ENCODE peak calls at places on chromosomes 3 and 15, in nine cellular contexts. One of them, this sample, is unnamed.

GRCh38 chr3:141797167-141797773 is 34.1 kb downstream of the GRK7 start:
- DNase-seq in NCI-H748 treated with DMSO at 0.1 percent for 48 hours: no peak
- DNase-seq in body of pancreas: peak; percentile 40
- DNase-seq in NCI-H1417: no peak
- DNase-seq in endothelial cell: peak; percentile 76
- DNase-seq in pulmonary artery endothelial cell: peak; percentile 59
- DNase-seq in neural crest cell: peak; percentile 58
- DNase-seq in EL: no peak
- DNase-seq in nucleus accumbens: no peak
- DNase-seq in this sample: no peak

GRCh38 chr15:62841269-62841628 is 201.3 kb upstream of the TPM1 start:
- DNase-seq in body of pancreas: no peak
- DNase-seq in EL: peak; percentile 63
- DNase-seq in nucleus accumbens: no peak
- DNase-seq in NCI-H1417: no peak
- DNase-seq in pulmonary artery endothelial cell: no peak
- DNase-seq in NCI-H748 treated with DMSO at 0.1 percent for 48 hours: no peak
- DNase-seq in neural crest cell: no peak
- DNase-seq in endothelial cell: no peak
- DNase-seq in this sample: no peak

GRCh38 chr3:124597273-124597672 is 133.0 kb upstream of the UMPS start:
- DNase-seq in body of pancreas: no peak
- DNase-seq in pulmonary artery endothelial cell: no peak
- DNase-seq in NCI-H748 treated with DMSO at 0.1 percent for 48 hours: no peak
- DNase-seq in endothelial cell: no peak
- DNase-seq in neural crest cell: no peak
- DNase-seq in NCI-H1417: no peak
- DNase-seq in EL: no peak
- DNase-seq in nucleus accumbens: no peak
- DNase-seq in this sample: no peak

GRCh38 chr3:68249265-68249664 is 594.9 kb upstream of the SUCLG2 start:
- DNase-seq in nucleus accumbens: no peak
- DNase-seq in neural crest cell: no peak
- DNase-seq in EL: no peak
- DNase-seq in NCI-H748 treated with DMSO at 0.1 percent for 48 hours: no peak
- DNase-seq in NCI-H1417: no peak
- DNase-seq in endothelial cell: no peak
- DNase-seq in pulmonary artery endothelial cell: no peak
- DNase-seq in body of pancreas: no peak
- DNase-seq in this sample: no peak

GRCh38 chr3:59052803-59053411 is 3.1 kb upstream of the CFAP20DC start:
- DNase-seq in NCI-H748 treated with DMSO at 0.1 percent for 48 hours: no peak
- DNase-seq in pulmonary artery endothelial cell: no peak
- DNase-seq in endothelial cell: no peak
- DNase-seq in neural crest cell: no peak
- DNase-seq in NCI-H1417: peak; percentile 2
- DNase-seq in nucleus accumbens: no peak
- DNase-seq in EL: peak; percentile 53
- DNase-seq in body of pancreas: peak; percentile 50
- DNase-seq in this sample: peak; percentile 59

GRCh38 chr3:158531334-158531733 is 39.7 kb upstream of the MLF1 start:
- DNase-seq in NCI-H1417: peak; percentile 54
- DNase-seq in NCI-H748 treated with DMSO at 0.1 percent for 48 hours: no peak
- DNase-seq in pulmonary artery endothelial cell: no peak
- DNase-seq in body of pancreas: no peak
- DNase-seq in endothelial cell: no peak
- DNase-seq in EL: no peak
- DNase-seq in nucleus accumbens: no peak
- DNase-seq in neural crest cell: no peak
- DNase-seq in this sample: no peak

GRCh38 chr3:194367992-194368841 is 1.3 kb downstream of the LRRC15 start:
- DNase-seq in endothelial cell: no peak
- DNase-seq in NCI-H748 treated with DMSO at 0.1 percent for 48 hours: no peak
- DNase-seq in NCI-H1417: peak; percentile 37
- DNase-seq in EL: peak; percentile 25
- DNase-seq in body of pancreas: no peak
- DNase-seq in pulmonary artery endothelial cell: no peak
- DNase-seq in nucleus accumbens: no peak
- DNase-seq in neural crest cell: no peak
- DNase-seq in this sample: no peak

GRCh38 chr3:119643528-119643927 is 16.9 kb downstream of the POPDC2 start:
- DNase-seq in NCI-H748 treated with DMSO at 0.1 percent for 48 hours: no peak
- DNase-seq in nucleus accumbens: no peak
- DNase-seq in pulmonary artery endothelial cell: no peak
- DNase-seq in EL: peak; percentile 85
- DNase-seq in endothelial cell: no peak
- DNase-seq in body of pancreas: no peak
- DNase-seq in NCI-H1417: no peak
- DNase-seq in neural crest cell: no peak
- DNase-seq in this sample: no peak

GRCh38 chr3:68306571-68306970 is 625.8 kb downstream of the TAFA4 start:
- DNase-seq in NCI-H1417: no peak
- DNase-seq in NCI-H748 treated with DMSO at 0.1 percent for 48 hours: no peak
- DNase-seq in neural crest cell: peak; percentile 51
- DNase-seq in nucleus accumbens: no peak
- DNase-seq in EL: peak; percentile 0
- DNase-seq in endothelial cell: peak; percentile 56
- DNase-seq in pulmonary artery endothelial cell: no peak
- DNase-seq in body of pancreas: no peak
- DNase-seq in this sample: peak; percentile 61

This sample was measured in MM.1S.